ENCODE peak calls at places on chromosomes 7 and 10, in five cellular contexts. K is CD4-positive, alpha-beta memory T cell; J is fibroblast of mammary gland; M is ovary; X is endodermal cell. L is an unnamed sample.

GRCh38 chr10:73815719-73816030 is 4.3 kb upstream of the NDST2 start:
- DNase-seq in J (no peak), X (no peak), K (no peak), M (no peak), L (no peak)

GRCh38 chr10:125820705-125821104 is 2.4 kb downstream of the UROS start:
- DNase-seq in J (no peak), X (peak; percentile 32), K (no peak), M (no peak), L (no peak)

GRCh38 chr7:84237533-84238173 is 43.1 kb upstream of the SEMA3A start:
- DNase-seq in K (no peak), X (no peak), M (no peak), J (peak; percentile 98), L (peak; percentile 69)

GRCh38 chr7:103597606-103598005 is 151.6 kb upstream of the SLC26A5 start:
- DNase-seq in X (no peak), K (no peak), M (no peak), J (no peak), L (no peak)

GRCh38 chr7:116617878-116618277 is 54.1 kb upstream of the MET start:
- DNase-seq in J (no peak), M (no peak), X (no peak), K (no peak), L (no peak)

GRCh38 chr7:88254721-88255120 is 34.9 kb upstream of the SRI start:
- DNase-seq in J (peak; percentile 75), K (no peak), X (no peak), M (no peak), L (peak; percentile 39)

GRCh38 chr10:100894033-100894432 is 18.7 kb upstream of the SLF2 start:
- DNase-seq in M (no peak), K (no peak), X (no peak), J (no peak), L (no peak)

GRCh38 chr7:192701-193536 is 548 bp downstream of the FAM20C start:
- DNase-seq in J (no peak), X (peak; percentile 60), K (no peak), M (no peak), L (peak; percentile 33)

GRCh38 chr10:3213174-3213573 is 40.6 kb upstream of the PITRM1 start:
- DNase-seq in M (no peak), X (no peak), K (no peak), J (peak; percentile 33), L (no peak)

GRCh38 chr7:7739718-7740355 is 21.4 kb upstream of the RPA3 start:
- DNase-seq in K (no peak), M (no peak), X (no peak), J (no peak), L (no peak)

GRCh38 chr10:121654021-121654545 is 55.8 kb upstream of the FGFR2 start:
- DNase-seq in J (no peak), M (no peak), X (no peak), K (no peak), L (no peak)

GRCh38 chr7:43385856-43386255 is 197.1 kb upstream of the STK17A start:
- DNase-seq in M (no peak), X (no peak), J (peak; percentile 33), K (no peak), L (no peak)

GRCh38 chr7:155373359-155374273 is 75.9 kb downstream of the INSIG1 start:
- DNase-seq in M (no peak), J (no peak), K (no peak), X (peak; percentile 69), L (peak; percentile 20)

GRCh38 chr7:155374276-155375252 is 76.9 kb downstream of the INSIG1 start:
- DNase-seq in M (no peak), J (no peak), X (peak; percentile 73), K (no peak), L (no peak)

GRCh38 chr7:155371331-155371883 is 73.7 kb downstream of the INSIG1 start:
- DNase-seq in X (peak; percentile 68), M (no peak), K (no peak), J (no peak), L (no peak)

GRCh38 chr7:155371884-155372781 is 74.5 kb downstream of the INSIG1 start:
- DNase-seq in J (no peak), X (peak; percentile 76), M (no peak), K (no peak), L (no peak)

DNA sequence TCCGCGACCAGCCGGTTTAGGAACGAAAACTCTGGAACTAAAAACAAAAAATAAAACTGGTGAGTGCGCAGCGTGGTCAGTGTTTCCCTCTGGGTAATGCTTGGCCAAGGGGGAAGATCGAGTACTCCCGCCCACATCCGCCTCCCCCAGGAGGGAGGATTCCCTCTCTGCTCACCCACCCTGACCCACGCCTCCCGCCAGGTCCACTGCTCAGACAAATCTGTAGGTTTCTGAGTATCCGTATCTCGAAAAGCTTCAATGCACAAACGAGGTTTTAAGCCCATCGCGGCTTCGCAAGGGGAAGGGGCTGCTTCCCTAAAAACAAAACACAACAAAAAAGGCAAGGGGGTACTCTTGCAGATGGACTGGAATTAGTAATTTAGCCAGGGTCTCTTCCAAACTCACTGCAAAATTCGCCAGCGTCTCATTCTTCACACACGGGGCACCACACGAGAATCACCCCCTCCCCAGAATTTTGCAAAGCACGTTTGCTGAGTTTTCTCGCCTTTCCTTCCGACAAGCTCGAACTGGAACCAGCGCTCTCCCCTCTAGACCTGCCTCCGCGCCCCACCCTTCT is 75.2 kb downstream of the INSIG1 start:
- DNase-seq in J (no peak), M (no peak), X (peak; percentile 77), K (no peak), L (no peak)
- H3K4me3 ChIP-seq in J (no peak overlapping the region), M (no peak overlapping the region), X (no peak overlapping the region), K (no peak overlapping the region), L (no peak overlapping the region)

DNA sequence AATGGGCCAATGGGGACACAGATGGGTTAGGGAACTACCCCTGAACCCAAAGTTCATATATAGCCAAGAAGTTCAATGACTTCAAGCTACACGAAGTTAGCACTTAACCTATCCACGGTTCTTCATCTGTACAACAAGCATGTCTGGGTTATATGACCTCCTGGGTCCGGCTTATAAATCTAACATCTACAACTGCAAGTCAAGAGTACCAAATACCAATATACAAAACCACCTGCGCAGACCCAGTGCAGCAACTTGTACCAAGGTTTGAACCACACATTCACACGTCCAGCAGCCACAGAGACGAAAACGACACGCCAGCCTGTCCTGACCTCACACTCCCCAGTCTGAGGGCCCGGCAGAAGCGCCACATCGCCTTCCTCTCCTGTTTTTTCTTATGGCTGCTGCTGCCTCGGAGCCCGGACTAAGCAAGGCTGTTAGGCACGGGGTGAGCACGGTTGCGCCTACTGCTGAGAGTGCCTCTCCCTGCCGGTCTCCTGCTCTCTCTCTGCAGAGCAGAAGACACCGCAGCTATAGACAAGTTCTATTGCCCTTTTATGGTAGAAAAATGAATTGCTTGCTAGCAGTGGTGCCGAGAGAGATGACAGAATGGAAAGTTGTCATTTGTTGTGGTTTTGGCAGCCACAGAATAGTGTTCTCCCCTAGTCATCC is 86.3 kb downstream of the RNF216 start:
- DNase-seq in K (peak; percentile 80), X (no peak), M (peak; percentile 36), J (peak; percentile 85), L (peak; percentile 94)
- H3K4me3 ChIP-seq in K (peak overlapping the region; percentile 44), X (no peak overlapping the region), M (peak overlapping the region; percentile 18), J (no peak overlapping the region), L (no peak overlapping the region)

DNA sequence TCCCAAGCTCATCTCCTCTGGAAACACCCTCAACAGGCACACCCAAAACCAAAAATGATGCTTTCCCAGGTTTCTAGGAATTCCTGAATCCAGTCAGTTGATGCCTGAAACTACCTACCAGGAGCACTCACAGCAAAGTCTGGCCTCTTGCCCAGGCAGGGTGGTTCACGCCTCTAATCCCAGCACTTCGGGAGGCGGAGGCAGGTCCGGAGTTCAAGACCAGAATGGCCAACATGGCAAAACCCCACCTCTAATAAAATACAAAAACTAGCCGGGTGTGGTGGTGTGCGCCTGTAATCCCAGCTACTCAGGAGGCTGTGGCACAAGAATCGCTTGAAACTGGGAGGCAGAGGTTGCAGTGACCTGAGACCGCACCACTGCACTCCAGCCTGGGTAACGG is 1.9 kb downstream of the MAD1L1 start:
- DNase-seq in J (no peak), K (no peak), X (no peak), M (no peak), L (no peak)
- H3K4me3 ChIP-seq in J (no peak overlapping the region), K (no peak overlapping the region), X (no peak overlapping the region), M (no peak overlapping the region), L (no peak overlapping the region)

DNA sequence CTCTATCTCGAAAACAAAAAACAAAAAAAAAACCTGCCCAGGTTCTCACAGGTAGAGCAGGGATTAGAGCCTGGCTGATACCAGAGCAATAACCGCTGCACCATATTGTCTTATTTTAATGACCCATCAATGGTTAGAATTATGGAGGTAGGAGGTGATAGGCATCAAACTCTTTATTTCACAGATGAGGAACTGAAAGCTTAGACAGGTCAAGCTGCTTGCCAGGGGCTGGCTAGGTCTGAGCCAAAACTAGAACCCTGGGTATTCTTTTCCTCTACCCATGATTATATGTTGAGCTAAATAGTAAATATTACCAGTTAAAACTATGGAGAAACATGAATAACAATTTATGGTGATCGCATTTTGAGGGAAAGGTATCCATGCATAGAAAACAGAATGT is 2.0 kb upstream of the PPP1R3C start:
- DNase-seq in K (no peak), X (no peak), J (no peak), M (no peak), L (no peak)
- H3K4me3 ChIP-seq in K (no peak overlapping the region), X (no peak overlapping the region), J (no peak overlapping the region), M (no peak overlapping the region), L (no peak overlapping the region)

DNA sequence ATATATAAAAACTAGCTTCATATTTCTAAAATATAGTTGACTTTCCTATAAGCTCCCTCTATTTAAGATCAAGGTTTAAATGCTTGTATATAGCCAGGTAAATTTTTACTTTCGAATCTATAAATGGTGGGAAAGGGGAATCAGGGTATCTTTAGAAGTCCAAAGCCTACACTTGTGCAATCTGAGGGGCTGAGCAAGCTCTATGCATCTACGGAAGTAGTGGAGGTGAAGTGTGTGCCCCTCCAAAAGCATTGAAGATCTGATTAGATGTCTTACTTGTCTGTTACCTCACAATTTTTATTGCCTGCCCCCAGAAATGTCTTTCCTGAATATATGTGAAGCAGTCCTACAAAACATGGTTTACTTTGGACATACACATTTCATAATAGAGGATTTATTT is 1.6 kb downstream of the AKAP9 start:
- DNase-seq in M (no peak), J (no peak), X (no peak), K (no peak), L (no peak)
- H3K4me3 ChIP-seq in M (peak overlapping the region; percentile 75), J (peak overlapping the region; percentile 95), X (peak overlapping the region; percentile 95), K (no peak overlapping the region), L (no peak overlapping the region)